ENCODE peak calls at places on chromosomes 12 and 14, in ten cellular contexts. M is CD8-positive, alpha-beta T cell; Y is neural progenitor cell; G is tibial artery; T is astrocyte; D is psoas muscle; C is stomach; E is ovary; B is IMR-90; F is Peyer's patch. Z is an unnamed sample.
A peak's percentile ranks its signal among the peaks of the same experiment; 100 is the strongest.

GRCh38 chr12:14567311-14568195 is at the start of gene PLBD1:
- DNase-seq in C (peak; percentile 77), F (peak; percentile 76), T (peak; percentile 10), B (no peak), D (peak; percentile 89), E (peak; percentile 20), G (peak; percentile 76), Y (peak; percentile 73), M (peak; percentile 0), Z (no peak)

GRCh38 chr12:52896190-52897100 is 8.4 kb downstream of the KRT8 start:
- DNase-seq in B (no peak), M (no peak), T (no peak), G (no peak), F (peak; percentile 74), D (no peak), Y (no peak), C (no peak), E (no peak), Z (no peak)

GRCh38 chr14:63523735-63524408 is 19.3 kb downstream of the PPP2R5E start:
- DNase-seq in M (no peak), D (no peak), E (no peak), F (no peak), C (no peak), Y (no peak), G (no peak), B (no peak), T (no peak), Z (no peak)

GRCh38 chr14:58955294-58955821 is 233.1 kb upstream of the DAAM1 start:
- DNase-seq in T (peak; percentile 75), B (peak; percentile 41), M (no peak), D (no peak), C (no peak), E (no peak), G (no peak), Y (peak; percentile 28), F (no peak), Z (no peak)

GRCh38 chr12:1078002-1078401 is 87.0 kb downstream of the ERC1 start:
- DNase-seq in F (no peak), M (no peak), E (no peak), T (no peak), B (no peak), C (no peak), Y (no peak), G (no peak), D (no peak), Z (no peak)

GRCh38 chr12:89166525-89166934 is 185.8 kb downstream of the DUSP6 start:
- DNase-seq in D (no peak), E (no peak), T (peak; percentile 67), B (peak; percentile 60), Y (no peak), C (no peak), G (no peak), M (no peak), F (no peak), Z (no peak)

GRCh38 chr12:120762093-120762492 is 36.5 kb downstream of the ACADS start:
- DNase-seq in E (no peak), D (no peak), C (no peak), B (no peak), Y (no peak), T (peak; percentile 12), G (no peak), M (no peak), F (no peak), Z (no peak)

GRCh38 chr14:20606902-20607242 is 15.7 kb upstream of the RNASE12 start:
- DNase-seq in M (no peak), T (no peak), G (no peak), Y (no peak), E (no peak), C (no peak), B (no peak), F (no peak), D (no peak), Z (no peak)

GRCh38 chr12:14695685-14696084 is 714 bp downstream of the GUCY2C start:
- DNase-seq in Y (no peak), D (no peak), B (no peak), E (no peak), C (no peak), F (no peak), M (no peak), G (no peak), T (no peak), Z (no peak)

GRCh38 chr14:55794655-55795583 is 214.9 kb downstream of the KTN1 start:
- DNase-seq in F (no peak), Y (no peak), M (no peak), E (no peak), G (no peak), C (no peak), D (no peak), T (peak; percentile 30), B (peak; percentile 33), Z (no peak)

GRCh38 chr12:58918475-58918874 is 1.8 kb downstream of the LRIG3 start:
- DNase-seq in M (no peak), B (peak; percentile 15), Y (peak; percentile 27), G (no peak), D (no peak), C (no peak), F (no peak), E (no peak), T (no peak), Z (no peak)
- H3K4me1 ChIP-seq in M (no peaks in the 10 kb centered on the region), B (no peaks in the 10 kb centered on the region), Y (peaks cover 43% of the 10 kb centered on the region), G (peaks cover 9% of the 10 kb centered on the region), D (peaks cover 30% of the 10 kb centered on the region), C (peaks cover 14% of the 10 kb centered on the region), F (no peaks in the 10 kb centered on the region), E (no peaks in the 10 kb centered on the region), T (peaks cover 26% of the 10 kb centered on the region), Z (no peaks in the 10 kb centered on the region)

GRCh38 chr14:96823652-96824051 is 26.5 kb downstream of the VRK1 start:
- DNase-seq in E (no peak), M (no peak), T (no peak), F (no peak), C (no peak), D (no peak), G (no peak), Y (no peak), B (no peak), Z (no peak)

GRCh38 chr14:96824283-96824682 is 27.1 kb downstream of the VRK1 start:
- DNase-seq in F (no peak), M (no peak), G (no peak), Y (no peak), C (no peak), E (no peak), B (peak; percentile 83), D (no peak), T (peak; percentile 67), Z (no peak)

GRCh38 chr14:96830946-96831345 is 33.8 kb downstream of the VRK1 start:
- DNase-seq in E (no peak), M (no peak), Y (no peak), D (no peak), F (no peak), T (no peak), C (no peak), G (no peak), B (no peak), Z (no peak)

GRCh38 chr14:96829791-96830190 is 32.6 kb downstream of the VRK1 start:
- DNase-seq in G (no peak), F (no peak), C (no peak), Y (no peak), D (no peak), B (no peak), E (no peak), T (no peak), M (no peak), Z (no peak)

DNA sequence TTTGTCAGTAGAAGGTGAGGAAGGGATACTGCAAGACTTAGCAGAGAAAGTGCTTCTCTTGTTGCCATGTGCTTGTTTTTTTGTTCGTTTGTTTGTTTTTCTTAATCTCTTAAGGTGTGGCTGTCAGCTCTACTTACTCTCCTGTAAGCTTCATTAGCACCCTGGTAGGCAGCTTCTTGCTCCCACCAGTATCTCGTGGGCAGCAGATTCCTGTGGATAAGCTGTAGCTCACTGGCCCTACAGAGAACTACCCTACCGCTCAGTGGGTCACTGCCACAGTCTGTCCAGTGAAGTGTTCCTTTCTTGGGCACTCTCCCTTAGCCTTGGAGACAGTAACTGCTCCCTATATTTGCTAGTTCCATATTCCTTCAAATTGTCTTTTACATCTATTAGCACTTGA is 30.1 kb downstream of the VRK1 start:
- DNase-seq in D (no peak), C (no peak), G (no peak), Y (peak; percentile 26), T (peak; percentile 6), B (no peak), E (no peak), F (no peak), M (no peak), Z (no peak)
- H3K27ac ChIP-seq in D (no peak overlapping the region), C (no peak overlapping the region), G (no peak overlapping the region), Y (no peak overlapping the region), T (no peak overlapping the region), B (no peak overlapping the region), E (no peak overlapping the region), F (no peak overlapping the region), M (no peak overlapping the region), Z (no peak overlapping the region)

GRCh38 chr12:9363145-9363544 is 154.9 kb upstream of the PZP start:
- DNase-seq in M (no peak), C (no peak), E (no peak), D (no peak), T (no peak), F (no peak), Y (no peak), B (no peak), G (no peak), Z (no peak)
- H3K4me1 ChIP-seq in M (no peaks in the 10 kb centered on the region), C (no peaks in the 10 kb centered on the region), E (peaks cover 5% of the 10 kb centered on the region), D (no peaks in the 10 kb centered on the region), T (peaks cover 14% of the 10 kb centered on the region), F (no peaks in the 10 kb centered on the region), Y (peaks cover 13% of the 10 kb centered on the region), B (peaks cover 6% of the 10 kb centered on the region), G (no peaks in the 10 kb centered on the region), Z (peaks cover 7% of the 10 kb centered on the region)

GRCh38 chr12:6222009-6222702 is 22.0 kb downstream of the CD9 start:
- DNase-seq in Y (peak; percentile 67), E (no peak), G (no peak), M (no peak), T (no peak), B (no peak), D (no peak), C (peak; percentile 70), F (no peak), Z (no peak)

GRCh38 chr12:6218526-6218925 is 18.3 kb downstream of the CD9 start:
- DNase-seq in G (no peak), T (no peak), E (no peak), C (no peak), Y (no peak), D (no peak), B (no peak), M (no peak), F (no peak), Z (no peak)

GRCh38 chr12:6221146-6221545 is 20.9 kb downstream of the CD9 start:
- DNase-seq in C (no peak), Y (no peak), B (no peak), G (no peak), M (no peak), E (no peak), F (no peak), D (no peak), T (no peak), Z (no peak)

GRCh38 chr12:6216581-6216980 is 16.4 kb downstream of the CD9 start:
- DNase-seq in T (no peak), F (no peak), C (no peak), M (no peak), E (no peak), B (no peak), G (no peak), D (no peak), Y (no peak), Z (no peak)

DNA sequence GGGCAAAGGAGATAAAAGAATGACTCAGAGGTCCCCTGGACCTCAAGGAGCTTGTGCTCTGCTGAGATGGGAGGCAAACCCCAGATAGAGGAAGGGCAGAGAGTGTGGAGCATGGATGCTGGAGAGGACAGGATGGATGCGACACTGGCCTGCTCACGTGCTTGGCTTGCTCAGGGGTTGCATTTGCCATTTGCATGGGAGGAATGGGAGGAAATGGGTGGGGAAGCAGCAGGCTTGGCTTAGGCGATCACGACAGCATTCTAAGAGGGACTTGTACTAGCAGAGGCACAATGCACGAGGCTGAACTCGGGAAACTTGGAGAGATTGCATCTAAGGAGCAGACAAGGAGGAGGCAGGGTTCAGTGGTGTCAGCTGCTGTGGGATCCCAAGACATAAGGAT is 19.8 kb downstream of the CD9 start:
- DNase-seq in Y (no peak), C (no peak), F (no peak), M (no peak), E (no peak), D (no peak), G (no peak), T (no peak), B (no peak), Z (no peak)
- H3K27ac ChIP-seq in Y (no peak overlapping the region), C (peak overlapping the region; percentile 90), F (no peak overlapping the region), M (no peak overlapping the region), E (no peak overlapping the region), D (peak overlapping the region; percentile 9), G (peak overlapping the region; percentile 92), T (no peak overlapping the region), B (no peak overlapping the region), Z (no peak overlapping the region)